ENCODE peak calls at places on chromosomes 6 and 20, in six cellular contexts. E is brain microvascular endothelial cell, F is heart left ventricle, W is suprapubic skin, V is psoas muscle, D is upper lobe of right lung. R is an unnamed sample.

GRCh38 chr6:40252531-40253258 is 318.4 kb upstream of the MOCS1 start:
- DNase-seq in E (no peak), F (no peak), W (no peak), V (no peak), D (no peak), R (no peak)

GRCh38 chr20:9409981-9410380 is 104.4 kb upstream of the LAMP5 start:
- DNase-seq in E (peak; percentile 81), F (no peak), W (no peak), V (no peak), D (no peak), R (peak; percentile 76)

GRCh38 chr6:4128748-4129147 is 6.6 kb downstream of the ECI2 start:
- DNase-seq in E (peak; percentile 74), F (no peak), W (no peak), V (no peak), D (no peak), R (no peak)

GRCh38 chr20:32611286-32611685 is 26.2 kb upstream of the NOL4L start:
- DNase-seq in E (no peak), F (no peak), W (no peak), V (no peak), D (no peak), R (no peak)

GRCh38 chr6:46555129-46555528 is 63.9 kb upstream of the RCAN2 start:
- DNase-seq in E (no peak), F (no peak), W (no peak), V (no peak), D (no peak), R (no peak)

GRCh38 chr6:145784683-145785082 is 29.9 kb downstream of the FBXO30 start:
- DNase-seq in E (no peak), F (peak; percentile 86), W (no peak), V (peak; percentile 16), D (no peak), R (no peak)

GRCh38 chr20:22663528-22664025 is 79.2 kb upstream of the FOXA2 start:
- DNase-seq in E (no peak), F (no peak), W (no peak), V (no peak), D (no peak), R (no peak)

GRCh38 chr6:16295471-16295870 is 57.1 kb downstream of the GMPR start:
- DNase-seq in E (no peak), F (no peak), W (peak; percentile 66), V (no peak), D (no peak), R (no peak)

GRCh38 chr20:45798935-45799642 is 7.3 kb downstream of the DNTTIP1 start:
- DNase-seq in E (peak; percentile 53), F (no peak), W (no peak), V (peak; percentile 44), D (no peak), R (no peak)

GRCh38 chr6:28888097-28888496 is 35.7 kb downstream of the TRIM27 start:
- DNase-seq in E (no peak), F (no peak), W (no peak), V (no peak), D (no peak), R (no peak)

GRCh38 chr6:140915001-140915950 is 1217.4 kb upstream of the GJE1 start:
- DNase-seq in E (no peak), F (no peak), W (no peak), V (no peak), D (no peak), R (no peak)

GRCh38 chr6:20416567-20417345 is 15.1 kb downstream of the E2F3 start:
- DNase-seq in E (peak; percentile 4), F (no peak), W (no peak), V (no peak), D (no peak), R (no peak)

GRCh38 chr6:81996414-81996813 is 243.9 kb upstream of the TENT5A start:
- DNase-seq in E (peak; percentile 74), F (no peak), W (no peak), V (no peak), D (no peak), R (no peak)

GRCh38 chr20:32479012-32479411 is 106.1 kb downstream of the NOL4L start:
- DNase-seq in E (no peak), F (no peak), W (no peak), V (no peak), D (no peak), R (no peak)

GRCh38 chr6:38806833-38807232 is 91.7 kb downstream of the DNAH8 start:
- DNase-seq in E (no peak), F (no peak), W (no peak), V (no peak), D (no peak), R (no peak)

GRCh38 chr20:475463-476357 is 13.4 kb upstream of the TBC1D20 start:
- DNase-seq in E (no peak), F (no peak), W (no peak), V (no peak), D (no peak), R (no peak)

GRCh38 chr20:56893206-56893605 is 264.1 kb downstream of the TFAP2C start:
- DNase-seq in E (no peak), F (no peak), W (no peak), V (no peak), D (no peak), R (no peak)

GRCh38 chr6:126054802-126055201 is 68.5 kb downstream of the TRMT11 start:
- DNase-seq in E (no peak), F (no peak), W (no peak), V (no peak), D (no peak), R (no peak)

GRCh38 chr6:126055449-126055848 is 69.1 kb downstream of the TRMT11 start:
- DNase-seq in E (no peak), F (no peak), W (no peak), V (no peak), D (no peak), R (no peak)

GRCh38 chr6:126052485-126052884 is 66.1 kb downstream of the TRMT11 start:
- DNase-seq in E (no peak), F (no peak), W (no peak), V (no peak), D (no peak), R (no peak)

GRCh38 chr6:126056355-126057004 is 70.1 kb downstream of the TRMT11 start:
- DNase-seq in E (no peak), F (no peak), W (no peak), V (no peak), D (no peak), R (no peak)

GRCh38 chr6:126054258-126054702 is 67.9 kb downstream of the TRMT11 start:
- DNase-seq in E (peak; percentile 37), F (no peak), W (no peak), V (no peak), D (no peak), R (no peak)
- H3K4me3 ChIP-seq in E (no peak overlapping the region), F (no peak overlapping the region), W (no peak overlapping the region), V (no peak overlapping the region), D (no peak overlapping the region), R (no peak overlapping the region)

DNA sequence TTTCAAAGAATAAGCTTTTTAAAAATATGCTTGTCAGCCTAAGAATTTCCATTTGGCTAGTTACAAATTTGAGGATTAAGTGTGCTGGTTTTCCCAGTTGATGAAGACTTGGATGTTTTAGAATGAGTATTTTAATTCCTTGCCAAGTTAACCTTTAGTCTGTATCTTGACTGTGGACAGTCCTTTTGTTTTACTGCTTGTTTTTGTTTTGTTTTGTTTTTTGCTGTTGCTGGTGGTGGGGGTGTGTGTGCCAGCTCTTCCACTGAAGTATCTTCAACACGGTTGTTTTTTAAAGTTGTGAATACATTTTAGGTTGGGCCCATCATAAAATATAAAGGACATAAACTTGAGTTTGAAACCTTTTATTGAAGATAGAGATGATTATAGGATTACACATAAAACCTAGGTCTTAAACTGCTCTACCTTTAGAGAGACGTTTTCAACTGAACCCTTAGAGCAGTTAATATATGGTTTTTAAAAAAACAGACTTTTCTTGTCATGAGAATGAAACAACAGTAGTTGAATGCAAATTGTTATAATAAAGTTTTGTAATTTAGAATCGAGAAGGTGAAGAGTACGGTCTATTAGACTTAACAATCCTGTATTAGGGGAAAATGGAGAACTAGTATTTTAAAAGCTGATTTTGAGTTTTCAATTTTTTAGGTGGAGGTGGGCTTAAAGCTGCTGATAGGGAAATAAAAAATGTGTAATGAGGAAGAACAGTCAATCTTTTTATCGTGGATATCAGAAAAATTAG is 3.9 kb downstream of the QKI start:
- DNase-seq in E (no peak), F (no peak), W (no peak), V (no peak), D (no peak), R (no peak)
- H3K4me3 ChIP-seq in E (peak overlapping the region; percentile 1), F (peak overlapping the region; percentile 92), W (peak overlapping the region; percentile 97), V (peak overlapping the region; percentile 93), D (peak overlapping the region; percentile 83), R (peak overlapping the region; percentile 77)

DNA sequence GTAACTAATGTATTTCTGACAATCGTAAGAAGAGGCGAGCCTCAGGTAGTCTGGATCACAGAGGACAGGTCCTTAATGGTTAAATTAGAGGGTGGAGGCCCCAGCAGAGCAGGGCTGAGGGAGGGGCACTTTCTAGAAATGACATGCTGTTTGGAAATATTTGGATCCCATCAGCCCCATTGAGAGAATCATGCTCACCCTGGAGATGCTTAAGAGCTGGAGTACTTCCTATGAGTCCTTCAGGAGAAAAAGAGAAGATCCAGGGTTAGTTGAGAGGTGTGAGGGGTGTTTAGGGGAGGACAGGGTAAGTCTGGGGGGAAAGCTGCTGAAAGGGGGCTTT is 123.0 kb downstream of the TCP11 start:
- DNase-seq in E (no peak), F (no peak), W (no peak), V (no peak), D (no peak), R (no peak)
- H3K4me3 ChIP-seq in E (no peak overlapping the region), F (peak overlapping the region; percentile 63), W (peak overlapping the region; percentile 53), V (peak overlapping the region; percentile 70), D (peak overlapping the region; percentile 53), R (no peak overlapping the region)

GRCh38 chr6:5285526-5285925 is 24.2 kb downstream of the FARS2 start:
- DNase-seq in E (no peak), F (no peak), W (no peak), V (no peak), D (no peak), R (no peak)

GRCh38 chr6:5286780-5287179 is 25.5 kb downstream of the FARS2 start:
- DNase-seq in E (no peak), F (no peak), W (no peak), V (no peak), D (no peak), R (no peak)

GRCh38 chr6:5287966-5288297 is 26.6 kb downstream of the FARS2 start:
- DNase-seq in E (no peak), F (no peak), W (no peak), V (no peak), D (no peak), R (no peak)

GRCh38 chr6:5285081-5285480 is 23.8 kb downstream of the FARS2 start:
- DNase-seq in E (no peak), F (no peak), W (no peak), V (no peak), D (no peak), R (no peak)

DNA sequence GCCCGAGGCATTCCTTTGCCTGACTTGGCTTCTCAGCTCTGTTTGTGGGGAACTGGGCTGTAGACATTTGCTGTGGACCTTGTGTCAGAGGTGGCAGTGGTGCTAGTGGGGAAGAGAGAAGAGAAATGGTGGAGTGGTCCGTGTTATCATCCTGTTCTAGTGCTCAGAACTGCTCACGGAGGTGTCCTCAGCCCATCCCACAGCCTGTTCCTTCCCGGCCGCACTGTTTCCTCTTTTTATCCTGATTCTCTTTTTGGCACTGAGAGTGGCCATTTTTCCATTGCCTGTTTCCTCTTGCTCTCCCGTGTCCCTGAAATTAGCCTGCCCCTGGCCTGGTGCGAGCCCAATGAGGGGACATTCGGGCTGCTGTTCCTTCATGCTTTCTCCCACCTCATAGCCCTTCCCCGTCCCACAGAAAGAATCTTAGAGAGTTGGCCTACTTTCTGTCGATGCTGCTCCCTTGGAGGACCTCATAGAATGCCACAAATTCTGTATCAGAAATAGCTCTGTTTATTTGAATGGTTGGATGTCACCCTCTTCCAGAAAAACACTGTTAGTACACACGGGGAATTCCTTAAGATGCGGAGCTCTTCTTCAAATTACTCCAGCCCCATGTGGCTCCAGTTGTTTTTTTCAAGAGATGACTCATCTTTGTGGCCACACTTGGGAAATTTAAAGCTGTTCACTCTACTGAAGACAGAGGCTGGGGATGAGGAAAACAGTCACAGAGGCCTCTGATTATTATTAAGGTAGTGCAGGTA is 26.1 kb downstream of the FARS2 start:
- DNase-seq in E (peak; percentile 69), F (no peak), W (no peak), V (no peak), D (no peak), R (peak; percentile 65)
- H3K4me3 ChIP-seq in E (no peak overlapping the region), F (no peak overlapping the region), W (no peak overlapping the region), V (peak overlapping the region; percentile 3), D (no peak overlapping the region), R (no peak overlapping the region)